ENCODE peak calls at places on chromosomes 6 and 20, in nine cellular contexts. V is brain microvascular endothelial cell, T is lower leg skin, I is fibroblast of villous mesenchyme, W is fibroblast of mammary gland, K is testis, Z is A549, G is ascending aorta, O is BJ. A is an unnamed sample.

GRCh38 chr6:31948306-31948705 is 2.4 kb downstream of the CFB start:
- DNase-seq in V (no peak), T (no peak), I (no peak), W (no peak), K (no peak), Z (no peak), G (no peak), O (no peak), A (no peak)

GRCh38 chr6:118215269-118215668 is 308.2 kb downstream of the SLC35F1 start:
- DNase-seq in V (no peak), T (no peak), I (no peak), W (no peak), K (no peak), Z (no peak), G (no peak), O (no peak), A (no peak)

GRCh38 chr6:10138917-10139316 is 276.0 kb downstream of the TFAP2A start:
- DNase-seq in V (peak), T (no peak), I (no peak), W (no peak), K (no peak), Z (no peak), G (no peak), O (peak), A (no peak)

GRCh38 chr20:24698189-24698588 is 228.8 kb downstream of the SYNDIG1 start:
- DNase-seq in V (no peak), T (peak), I (no peak), W (no peak), K (no peak), Z (no peak), G (no peak), O (no peak), A (no peak)

GRCh38 chr6:42341221-42341620 is 110.5 kb downstream of the TRERF1 start:
- DNase-seq in V (no peak), T (no peak), I (no peak), W (no peak), K (no peak), Z (no peak), G (no peak), O (no peak), A (no peak)

GRCh38 chr20:60262967-60263603 is 304.9 kb downstream of the CDH26 start:
- DNase-seq in V (no peak), T (no peak), I (peak), W (peak), K (peak), Z (peak), G (no peak), O (no peak), A (peak)

GRCh38 chr6:141103246-141103645 is 1029.5 kb upstream of the GJE1 start:
- DNase-seq in V (no peak), T (no peak), I (no peak), W (peak), K (no peak), Z (no peak), G (no peak), O (no peak), A (peak)

GRCh38 chr6:142406131-142406530 is 104.3 kb downstream of the ADGRG6 start:
- DNase-seq in V (no peak), T (no peak), I (peak), W (no peak), K (no peak), Z (no peak), G (no peak), O (no peak), A (no peak)

GRCh38 chr20:46157625-46158024 is 39.5 kb downstream of the CD40 start:
- DNase-seq in V (no peak), T (no peak), I (no peak), W (no peak), K (no peak), Z (no peak), G (no peak), O (no peak), A (no peak)

GRCh38 chr20:57329608-57330221 is at the start of gene SPO11:
- DNase-seq in V (no peak), T (no peak), I (no peak), W (no peak), K (peak), Z (no peak), G (no peak), O (no peak), A (no peak)

GRCh38 chr6:150711584-150712501 is 112.2 kb downstream of the PLEKHG1 start:
- DNase-seq in V (no peak), T (no peak), I (no peak), W (no peak), K (peak), Z (no peak), G (no peak), O (no peak), A (no peak)

GRCh38 chr6:42199106-42199981 is 4.6 kb upstream of the GUCA1B start:
- DNase-seq in V (peak), T (no peak), I (peak), W (peak), K (peak), Z (no peak), G (no peak), O (no peak), A (peak)

GRCh38 chr20:5643936-5644335 is 106.3 kb upstream of the SHLD1 start:
- DNase-seq in V (no peak), T (no peak), I (no peak), W (no peak), K (no peak), Z (no peak), G (no peak), O (no peak), A (no peak)

GRCh38 chr6:56370127-56370540 is 122.8 kb upstream of the COL21A1 start:
- DNase-seq in V (peak), T (peak), I (peak), W (peak), K (peak), Z (peak), G (peak), O (no peak), A (peak)

GRCh38 chr6:100915876-100916275 is 34.7 kb upstream of the ASCC3 start:
- DNase-seq in V (no peak), T (no peak), I (no peak), W (no peak), K (no peak), Z (no peak), G (no peak), O (no peak), A (no peak)

DNA sequence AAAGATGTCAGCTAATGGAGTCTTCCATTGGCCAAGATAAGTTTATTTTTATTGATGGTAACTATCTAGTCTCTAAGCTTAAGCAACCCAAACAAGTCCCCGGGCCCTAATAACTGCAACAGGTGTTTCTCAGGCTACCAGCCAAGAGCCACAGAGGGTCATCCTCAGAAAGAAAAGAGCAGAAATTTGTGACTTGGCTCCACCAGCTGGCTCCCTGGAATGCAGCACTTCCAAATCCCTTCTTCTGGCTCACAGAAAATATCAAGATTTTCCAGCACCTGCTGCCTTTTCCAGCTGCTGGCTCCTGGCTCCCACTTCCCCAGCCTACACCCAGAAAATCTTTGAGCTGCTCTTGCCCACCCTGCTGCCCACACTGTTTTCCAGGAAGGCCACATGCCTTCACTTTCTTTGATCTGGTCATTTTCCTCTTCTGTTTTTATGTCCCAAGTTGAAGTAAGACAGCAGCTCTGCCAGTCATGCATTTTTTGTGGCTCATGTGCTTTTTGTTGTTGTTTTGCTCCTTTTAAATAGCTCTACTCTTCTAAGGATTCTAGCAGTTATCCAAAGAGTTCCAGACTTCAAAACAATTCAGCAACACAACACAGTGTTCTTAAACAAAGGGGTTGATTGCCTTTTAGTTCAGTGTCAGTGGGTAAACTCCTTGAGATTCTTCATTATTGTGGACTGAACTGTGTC is 151.0 kb upstream of the SMLR1 start:
- DNase-seq in V (peak), T (no peak), I (peak), W (no peak), K (peak), Z (no peak), G (no peak), O (no peak), A (no peak)
- TF ChIP-seq CTCF in V (peak), T (no peak), I (peak), W (no peak), K (no peak), Z (no peak), G (no peak), O (no peak), A (no peak)

DNA sequence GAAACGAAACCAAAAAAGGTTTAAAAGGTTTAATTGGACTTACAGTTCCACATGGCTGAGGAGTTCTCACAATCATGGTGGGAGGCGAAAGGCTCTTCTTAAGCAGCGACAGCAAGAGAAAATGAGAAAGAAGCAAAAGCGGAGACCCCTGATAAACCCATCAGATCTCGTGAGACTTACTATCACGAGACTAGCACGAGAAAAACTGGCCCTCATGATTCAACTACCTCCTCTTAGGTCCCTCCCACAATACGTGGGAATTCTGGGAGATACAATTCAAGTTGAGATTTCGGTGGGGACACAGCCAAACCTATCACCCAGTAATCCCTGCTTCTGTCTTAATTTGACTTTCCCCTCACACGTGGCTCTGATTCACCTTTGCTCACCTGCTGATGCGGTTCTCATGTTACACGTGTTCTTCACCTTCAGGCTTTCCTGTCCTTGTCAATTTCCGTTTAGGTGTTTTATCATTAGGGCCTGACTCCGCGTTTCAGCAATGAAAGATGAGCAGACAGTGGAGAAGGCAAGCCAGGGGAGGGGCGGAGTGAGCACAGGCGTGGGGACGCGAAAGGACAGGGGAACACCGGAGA is 57.1 kb downstream of the AGPAT4 start:
- DNase-seq in V (no peak), T (no peak), I (no peak), W (no peak), K (no peak), Z (no peak), G (no peak), O (no peak), A (no peak)
- H3K4me3 ChIP-seq in V (no peak), T (no peak), I (no peak), W (no peak), K (peak), Z (no peak), G (no peak), O (no peak), A (no peak)

GRCh38 chr20:33515569-33516216 is 25.8 kb downstream of the CBFA2T2 start:
- DNase-seq in V (no peak), T (no peak), I (peak), W (no peak), K (no peak), Z (no peak), G (no peak), O (no peak), A (no peak)
- TF ChIP-seq CTCF in V (peak), T (no peak), I (peak), W (peak), K (no peak), Z (peak), G (peak), O (peak), A (peak)

DNA sequence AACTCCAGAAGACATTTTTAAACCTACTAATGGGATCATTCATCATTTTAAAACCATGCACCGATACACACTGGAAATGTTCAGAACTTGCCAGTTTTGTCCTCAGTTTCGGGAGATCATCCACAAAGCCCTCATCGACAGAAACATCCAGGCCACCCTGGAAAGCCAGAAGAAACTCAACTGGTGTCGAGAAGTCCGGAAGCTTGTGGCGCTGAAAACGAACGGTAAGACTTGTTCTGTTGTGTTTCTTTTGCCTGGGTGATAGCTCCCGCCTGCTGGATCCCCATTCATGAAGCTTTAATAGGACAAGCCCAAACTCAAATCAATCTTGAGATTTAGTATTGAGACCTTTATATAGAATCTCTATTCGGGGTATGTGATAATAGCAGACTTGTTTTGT is 4.2 kb downstream of the TNFAIP3 start:
- DNase-seq in V (no peak), T (no peak), I (no peak), W (no peak), K (no peak), Z (no peak), G (no peak), O (no peak), A (no peak)
- H3K4me3 ChIP-seq in V (no peak), T (no peak), I (no peak), W (peak), K (no peak), Z (no peak), G (peak), O (no peak), A (no peak)

DNA sequence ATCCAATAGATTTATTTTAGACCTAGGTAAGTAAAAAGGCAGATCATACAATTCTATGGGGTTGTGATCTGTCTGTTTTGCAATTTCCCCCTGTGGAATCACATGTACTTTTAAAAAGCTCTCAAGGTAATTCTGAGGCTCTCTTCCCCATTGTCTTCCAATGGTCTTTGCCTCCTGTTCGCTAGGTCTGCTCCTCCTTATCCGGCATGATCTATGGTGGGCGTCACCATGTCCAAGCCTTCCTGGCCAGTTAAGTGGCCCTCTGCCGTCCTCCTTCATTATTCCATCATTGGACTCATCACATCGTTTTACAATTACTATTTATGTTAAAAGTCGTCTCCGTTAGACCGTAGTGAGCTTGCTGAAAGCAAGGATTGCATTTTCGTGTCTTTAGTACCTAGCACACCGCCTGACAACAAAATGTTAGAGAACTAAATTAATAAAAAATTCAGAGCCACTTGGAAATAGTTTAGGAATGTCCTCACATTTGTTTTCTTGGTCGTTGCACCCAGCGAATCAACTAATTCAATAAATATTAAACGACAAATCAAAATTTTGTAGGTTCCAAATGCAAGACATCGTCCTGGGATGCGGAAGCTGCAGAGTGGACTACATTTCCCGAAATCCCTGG is 2.2 kb upstream of the STXBP5 start:
- DNase-seq in V (peak), T (no peak), I (peak), W (peak), K (peak), Z (peak), G (no peak), O (no peak), A (peak)
- TF ChIP-seq CTCF in V (no peak), T (no peak), I (no peak), W (peak), K (no peak), Z (no peak), G (no peak), O (no peak), A (no peak)

GRCh38 chr20:2691127-2691526 is 1.5 kb upstream of the EBF4 start:
- DNase-seq in V (no peak), T (peak), I (no peak), W (no peak), K (no peak), Z (no peak), G (no peak), O (no peak), A (no peak)
- H3K4me3 ChIP-seq in V (no peak), T (no peak), I (no peak), W (no peak), K (no peak), Z (no peak), G (no peak), O (no peak), A (no peak)

DNA sequence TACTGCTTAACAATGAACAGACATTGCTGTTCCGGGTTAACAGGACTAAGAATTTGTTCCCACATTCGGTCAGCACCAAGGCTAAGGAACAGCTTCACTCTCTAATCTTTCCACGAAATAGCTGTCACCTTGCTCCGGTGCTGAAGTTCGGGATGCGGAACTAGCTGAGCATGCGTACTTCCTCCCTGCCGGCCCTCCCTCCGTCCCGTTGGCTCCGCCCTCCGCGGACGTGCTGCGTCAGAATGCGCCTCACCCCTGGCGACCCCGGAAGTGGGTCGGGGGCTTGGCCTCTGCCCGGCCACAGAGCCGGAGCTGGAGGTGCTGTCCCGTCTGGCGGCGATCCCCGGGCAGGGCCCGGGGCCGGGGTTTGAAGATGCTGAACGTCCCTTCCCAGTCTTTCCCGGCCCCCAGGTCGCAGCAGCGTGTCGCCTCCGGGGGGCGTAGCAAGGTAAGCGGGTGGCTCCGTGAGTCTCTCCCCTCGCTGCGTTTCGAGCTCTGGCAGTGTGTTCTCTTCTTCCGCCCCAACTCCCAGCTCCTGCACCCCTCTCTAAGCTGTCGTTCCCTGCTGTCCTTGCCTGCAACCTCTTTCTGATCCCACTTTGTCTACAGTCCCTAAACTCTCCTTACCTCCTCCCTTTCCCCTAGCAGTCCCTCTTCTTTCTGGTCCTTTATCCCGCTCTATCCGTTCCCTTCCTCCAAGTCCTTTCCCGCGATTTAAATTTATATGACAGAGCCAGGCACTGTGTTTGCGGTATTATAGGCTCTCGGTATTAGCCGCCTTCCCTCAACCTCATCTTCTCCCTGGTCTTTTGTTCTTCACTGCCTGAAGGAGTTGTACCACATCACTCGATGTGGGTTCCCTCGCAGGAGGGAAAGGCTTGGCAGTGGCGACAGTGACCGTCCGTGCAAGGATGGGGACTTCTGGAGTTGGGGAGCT is at the start of gene CYB5R4:
- DNase-seq in V (peak), T (peak), I (peak), W (peak), K (peak), Z (peak), G (peak), O (peak), A (peak)
- TF ChIP-seq CTCF in V (peak), T (no peak), I (peak), W (peak), K (no peak), Z (no peak), G (peak), O (peak), A (peak)

DNA sequence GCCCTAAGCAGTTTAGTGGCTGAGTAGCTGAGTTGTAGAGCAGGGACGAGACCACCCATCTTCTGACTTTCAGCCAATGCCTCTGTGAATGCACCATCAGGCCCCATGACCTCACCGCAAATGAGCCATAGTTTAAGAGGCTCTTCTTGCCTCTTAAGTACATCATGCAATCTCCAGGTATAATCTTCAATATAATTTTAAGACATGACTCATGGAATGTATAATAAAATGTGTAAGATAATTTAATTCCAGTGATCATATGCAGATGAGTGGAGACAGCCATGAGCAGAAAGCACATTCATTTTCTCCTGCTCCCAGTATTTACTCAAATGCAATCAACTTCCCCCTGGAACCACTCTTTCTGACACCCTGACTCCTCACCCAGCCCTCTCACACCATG is 78.8 kb upstream of the SNX9 start:
- DNase-seq in V (no peak), T (no peak), I (no peak), W (no peak), K (no peak), Z (no peak), G (no peak), O (no peak), A (no peak)
- H3K4me3 ChIP-seq in V (no peak), T (no peak), I (no peak), W (no peak), K (no peak), Z (no peak), G (no peak), O (no peak), A (no peak)